ENCODE peak calls at places on chromosomes 6 and 20, in six cellular contexts. L, P, T, K, R and U are unnamed samples.

GRCh38 chr6:90098025-90098474 is 198.6 kb downstream of the BACH2 start:
- DNase-seq in L (peak), P (peak), T (peak), K (peak), R (no peak), U (peak)

GRCh38 chr6:12761376-12762115 is 45.0 kb downstream of the PHACTR1 start:
- DNase-seq in L (no peak), P (peak), T (no peak), K (peak), R (no peak), U (no peak)

GRCh38 chr6:139325686-139326085 is 33.9 kb upstream of the TXLNB start:
- DNase-seq in L (no peak), P (no peak), T (no peak), K (no peak), R (no peak), U (no peak)

GRCh38 chr20:32018269-32019155 is 8.3 kb downstream of the CCM2L start:
- DNase-seq in L (no peak), P (no peak), T (no peak), K (no peak), R (peak), U (peak)

GRCh38 chr20:4299773-4300172 is 284.4 kb upstream of the RNF24 start:
- DNase-seq in L (no peak), P (no peak), T (no peak), K (no peak), R (no peak), U (no peak)

GRCh38 chr20:8721098-8721497 is 347.8 kb upstream of the PLCB4 start:
- DNase-seq in L (no peak), P (peak), T (peak), K (peak), R (no peak), U (peak)

GRCh38 chr6:165821754-165822153 is 158.7 kb upstream of the PDE10A start:
- DNase-seq in L (no peak), P (no peak), T (peak), K (no peak), R (no peak), U (no peak)

GRCh38 chr6:15911753-15912504 is 217.0 kb upstream of the MYLIP start:
- DNase-seq in L (no peak), P (no peak), T (no peak), K (no peak), R (no peak), U (no peak)

GRCh38 chr6:131393433-131393832 is 179.6 kb upstream of the ARG1 start:
- DNase-seq in L (no peak), P (no peak), T (no peak), K (no peak), R (no peak), U (no peak)

GRCh38 chr6:143232849-143233248 is 172.2 kb downstream of the AIG1 start:
- DNase-seq in L (no peak), P (peak), T (peak), K (peak), R (no peak), U (no peak)

GRCh38 chr20:57586370-57586793 is 25.5 kb downstream of the PCK1 start:
- DNase-seq in L (no peak), P (no peak), T (no peak), K (no peak), R (no peak), U (no peak)

GRCh38 chr20:57586943-57587277 is 26.0 kb downstream of the PCK1 start:
- DNase-seq in L (no peak), P (no peak), T (no peak), K (no peak), R (no peak), U (no peak)

GRCh38 chr20:57584768-57585461 is 24.0 kb downstream of the PCK1 start:
- DNase-seq in L (no peak), P (no peak), T (no peak), K (no peak), R (no peak), U (no peak)

GRCh38 chr20:57587278-57587988 is 26.5 kb downstream of the PCK1 start:
- DNase-seq in L (no peak), P (no peak), T (no peak), K (no peak), R (no peak), U (no peak)

GRCh38 chr20:57585466-57586213 is 24.7 kb downstream of the PCK1 start:
- DNase-seq in L (no peak), P (no peak), T (no peak), K (no peak), R (no peak), U (no peak)
- H3K27ac ChIP-seq in L (no peak), P (no peak), T (no peak), K (no peak), R (no peak), U (no peak)

GRCh38 chr20:38880952-38881735 is 45.1 kb upstream of the FAM83D start:
- DNase-seq in L (no peak), P (no peak), T (no peak), K (no peak), R (peak), U (no peak)
- H3K4me3 ChIP-seq in L (no peak), P (no peak), T (no peak), K (no peak), R (no peak), U (no peak)

DNA sequence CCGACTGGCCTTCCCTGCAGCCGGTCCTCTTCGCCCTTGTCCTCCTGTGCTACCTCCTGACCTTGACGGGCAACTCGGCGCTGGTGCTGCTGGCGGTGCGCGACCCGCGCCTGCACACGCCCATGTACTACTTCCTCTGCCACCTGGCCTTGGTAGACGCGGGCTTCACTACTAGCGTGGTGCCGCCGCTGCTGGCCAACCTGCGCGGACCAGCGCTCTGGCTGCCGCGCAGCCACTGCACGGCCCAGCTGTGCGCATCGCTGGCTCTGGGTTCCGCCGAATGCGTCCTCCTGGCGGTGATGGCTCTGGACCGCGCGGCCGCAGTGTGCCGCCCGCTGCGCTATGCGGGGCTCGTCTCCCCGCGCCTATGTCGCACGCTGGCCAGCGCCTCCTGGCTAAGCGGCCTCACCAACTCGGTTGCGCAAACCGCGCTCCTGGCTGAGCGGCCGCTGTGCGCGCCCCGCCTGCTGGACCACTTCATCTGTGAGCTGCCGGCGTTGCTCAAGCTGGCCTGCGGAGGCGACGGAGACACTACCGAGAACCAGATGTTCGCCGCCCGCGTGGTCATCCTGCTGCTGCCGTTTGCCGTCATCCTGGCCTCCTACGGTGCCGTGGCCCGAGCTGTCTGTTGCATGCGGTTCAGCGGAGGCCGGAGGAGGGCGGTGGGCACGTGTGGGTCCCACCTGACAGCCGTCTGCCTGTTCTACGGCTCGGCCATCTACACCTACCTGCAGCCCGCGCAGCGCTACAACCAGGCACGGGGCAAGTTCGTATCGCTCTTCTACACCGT is 6.1 kb downstream of the UBD start:
- DNase-seq in L (peak), P (peak), T (peak), K (peak), R (peak), U (peak)
- TF ChIP-seq CTCF in L (peak), P (peak), T (no peak), K (no peak), R (no peak), U (peak)

GRCh38 chr6:100880149-100880900 is 804 bp downstream of the ASCC3 start:
- DNase-seq in L (no peak), P (peak), T (peak), K (peak), R (no peak), U (no peak)

GRCh38 chr6:100881707-100882040 is 545 bp upstream of the ASCC3 start:
- DNase-seq in L (no peak), P (no peak), T (peak), K (no peak), R (no peak), U (no peak)

GRCh38 chr6:100880901-100881706 is at the start of gene ASCC3:
- DNase-seq in L (peak), P (peak), T (peak), K (peak), R (peak), U (peak)

GRCh38 chr6:100877851-100878250 is 3.3 kb downstream of the ASCC3 start:
- DNase-seq in L (no peak), P (no peak), T (no peak), K (no peak), R (no peak), U (no peak)

GRCh38 chr6:100879317-100879716 is 1.8 kb downstream of the ASCC3 start:
- DNase-seq in L (no peak), P (no peak), T (no peak), K (no peak), R (no peak), U (no peak)
- H3K27ac ChIP-seq in L (no peak), P (no peak), T (no peak), K (no peak), R (no peak), U (no peak)

GRCh38 chr6:170136541-170137175 is 154.2 kb downstream of the DLL1 start:
- DNase-seq in L (peak), P (no peak), T (no peak), K (no peak), R (peak), U (no peak)
- H3K4me3 ChIP-seq in L (peak), P (no peak), T (no peak), K (no peak), R (no peak), U (peak)

GRCh38 chr6:133632206-133632605 is 256.7 kb upstream of the TCF21 start:
- DNase-seq in L (no peak), P (peak), T (peak), K (peak), R (no peak), U (no peak)

GRCh38 chr6:133634474-133634873 is 254.4 kb upstream of the TCF21 start:
- DNase-seq in L (no peak), P (no peak), T (no peak), K (no peak), R (no peak), U (no peak)

GRCh38 chr6:133632906-133633305 is 256.0 kb upstream of the TCF21 start:
- DNase-seq in L (no peak), P (no peak), T (no peak), K (no peak), R (no peak), U (no peak)

GRCh38 chr6:133630651-133631050 is 258.3 kb upstream of the TCF21 start:
- DNase-seq in L (no peak), P (no peak), T (no peak), K (peak), R (no peak), U (no peak)

DNA sequence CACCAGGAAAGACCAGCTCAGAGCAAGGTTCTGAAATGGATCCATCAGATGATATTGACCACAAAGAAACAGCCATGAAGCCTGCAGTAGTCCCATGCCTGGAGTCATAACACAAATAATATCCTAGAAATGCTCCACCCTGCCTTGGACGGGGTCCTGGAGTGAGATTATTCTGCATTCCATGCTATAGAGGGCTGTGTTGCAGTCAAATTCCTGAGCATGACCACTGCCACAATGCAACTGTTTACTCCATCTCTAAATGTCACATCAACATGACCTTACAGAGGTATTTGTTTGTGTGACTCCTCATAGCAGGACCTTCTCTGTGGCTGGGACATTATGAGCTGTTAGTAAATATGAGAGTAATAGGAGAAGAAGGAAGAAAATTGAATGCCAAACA is 257.5 kb upstream of the TCF21 start:
- DNase-seq in L (no peak), P (peak), T (peak), K (peak), R (no peak), U (no peak)
- TF ChIP-seq CTCF in L (no peak), P (peak), T (peak), K (no peak), R (no peak), U (no peak)

GRCh38 chr20:17872920-17873319 is 95.7 kb downstream of the SNX5 start:
- DNase-seq in L (no peak), P (no peak), T (no peak), K (no peak), R (no peak), U (no peak)
- H3K27ac ChIP-seq in L (no peak), P (no peak), T (no peak), K (no peak), R (peak), U (peak)

GRCh38 chr6:130364224-130364780 is 1.5 kb upstream of the TMEM200A start:
- DNase-seq in L (no peak), P (no peak), T (no peak), K (no peak), R (no peak), U (no peak)

GRCh38 chr6:130367767-130368166 is 1.9 kb downstream of the TMEM200A start:
- DNase-seq in L (no peak), P (no peak), T (no peak), K (no peak), R (no peak), U (no peak)

GRCh38 chr6:130365166-130366010 is 429 bp upstream of the TMEM200A start:
- DNase-seq in L (peak), P (peak), T (peak), K (peak), R (peak), U (peak)

GRCh38 chr6:130369821-130370220 is 4.0 kb downstream of the TMEM200A start:
- DNase-seq in L (no peak), P (no peak), T (no peak), K (no peak), R (no peak), U (no peak)

GRCh38 chr6:130366011-130366963 is at the start of gene TMEM200A:
- DNase-seq in L (peak), P (peak), T (peak), K (peak), R (peak), U (no peak)
- H3K4me3 ChIP-seq in L (peak), P (peak), T (peak), K (peak), R (peak), U (peak)